ENCODE peak calls at places on chromosomes 12 and 14, in seven cellular contexts. N, S, O, J, K, A and H are unnamed samples.

GRCh38 chr14:88613552-88614010 is 50.7 kb downstream of the ZC3H14 start:
- DNase-seq in K (no peak), J (no peak), S (peak; percentile 54), A (no peak), N (peak; percentile 89), O (no peak), H (no peak)

GRCh38 chr12:65525501-65526141 is 247.1 kb downstream of the MSRB3 start:
- DNase-seq in S (peak; percentile 97), O (no peak), N (peak; percentile 56), A (no peak), K (no peak), J (no peak), H (no peak)

GRCh38 chr12:110247340-110248095 is 33.5 kb upstream of the ATP2A2 start:
- DNase-seq in J (no peak), A (no peak), S (no peak), K (no peak), N (peak; percentile 74), O (no peak), H (no peak)

GRCh38 chr12:123077298-123078113 is 73.4 kb downstream of the PITPNM2 start:
- DNase-seq in J (no peak), O (no peak), N (no peak), S (no peak), K (no peak), A (no peak), H (no peak)

GRCh38 chr12:64252708-64253107 is 30.6 kb upstream of the KICS2 start:
- DNase-seq in N (no peak), S (peak; percentile 91), O (no peak), A (no peak), K (no peak), J (no peak), H (no peak)

GRCh38 chr14:65263161-65263788 is 149.3 kb upstream of the FUT8 start:
- DNase-seq in K (no peak), J (no peak), A (no peak), O (no peak), S (peak; percentile 63), N (peak; percentile 65), H (no peak)

GRCh38 chr12:95481072-95481471 is 7.1 kb downstream of the METAP2 start:
- DNase-seq in J (no peak), S (no peak), A (no peak), K (no peak), O (no peak), N (no peak), H (no peak)

GRCh38 chr12:121003650-121004049 is 12.6 kb downstream of the C12orf43 start:
- DNase-seq in K (peak; percentile 40), J (no peak), N (no peak), O (no peak), A (no peak), S (no peak), H (no peak)

GRCh38 chr14:68794130-68794855 is 1.4 kb upstream of the ZFP36L1 start:
- DNase-seq in O (peak; percentile 60), N (peak; percentile 71), A (no peak), J (peak; percentile 68), S (peak; percentile 98), K (peak; percentile 65), H (peak; percentile 76)

GRCh38 chr14:70289138-70289537 is 70.3 kb downstream of the COX16 start:
- DNase-seq in K (no peak), S (no peak), O (no peak), A (no peak), N (no peak), J (no peak), H (no peak)

GRCh38 chr12:48351022-48351708 is 446 bp upstream of the ZNF641 start:
- DNase-seq in K (no peak), J (peak; percentile 29), N (peak; percentile 69), O (no peak), A (peak; percentile 40), S (peak; percentile 89), H (no peak)

GRCh38 chr12:10715491-10715890 is 7.6 kb downstream of the YBX3 start:
- DNase-seq in J (no peak), S (no peak), K (no peak), A (no peak), N (no peak), O (no peak), H (no peak)

GRCh38 chr12:130127909-130128763 is 34.1 kb upstream of the FZD10 start:
- DNase-seq in J (no peak), S (peak; percentile 59), A (no peak), K (no peak), O (no peak), N (no peak), H (no peak)

GRCh38 chr14:78595797-78596196 is 425.6 kb downstream of the NRXN3 start:
- DNase-seq in J (no peak), K (peak; percentile 48), N (peak; percentile 5), S (peak; percentile 21), O (peak; percentile 27), A (no peak), H (no peak)

GRCh38 chr12:62191747-62192485 is 68.3 kb upstream of the USP15 start:
- DNase-seq in A (no peak), K (peak; percentile 55), S (peak; percentile 68), N (no peak), J (no peak), O (peak; percentile 15), H (no peak)

GRCh38 chr14:69701269-69701668 is 65.7 kb upstream of the SRSF5 start:
- DNase-seq in O (no peak), N (no peak), K (peak; percentile 45), A (no peak), J (no peak), S (no peak), H (no peak)

GRCh38 chr12:79121486-79121885 is 256.9 kb downstream of the SYT1 start:
- DNase-seq in S (peak; percentile 22), K (no peak), A (peak; percentile 4), J (no peak), O (peak; percentile 19), N (peak; percentile 18), H (peak; percentile 6)

GRCh38 chr14:103140316-103141109 is 17.3 kb downstream of the TNFAIP2 start:
- DNase-seq in N (no peak), O (no peak), K (no peak), A (no peak), S (no peak), J (peak; percentile 80), H (peak; percentile 98)

GRCh38 chr12:130712346-130713065 is 3.6 kb downstream of the RIMBP2 start:
- DNase-seq in K (no peak), O (no peak), S (no peak), N (no peak), J (no peak), A (no peak), H (no peak)

GRCh38 chr12:4157122-4157521 is 116.4 kb upstream of the CCND2 start:
- DNase-seq in S (no peak), O (no peak), A (no peak), K (no peak), N (no peak), J (no peak), H (no peak)

GRCh38 chr12:42332301-42332894 is 6.4 kb downstream of the PPHLN1 start:
- DNase-seq in S (peak; percentile 70), O (peak; percentile 56), A (peak; percentile 29), K (no peak), N (peak; percentile 67), J (peak; percentile 59), H (peak; percentile 58)

GRCh38 chr12:24901975-24902461 is 46.9 kb downstream of the BCAT1 start:
- DNase-seq in A (no peak), S (no peak), K (peak; percentile 89), N (no peak), J (no peak), O (no peak), H (no peak)

GRCh38 chr14:63966407-63966806 is 113.6 kb downstream of the SYNE2 start:
- DNase-seq in S (no peak), O (no peak), A (no peak), N (no peak), K (no peak), J (no peak), H (no peak)

GRCh38 chr12:55899035-55899434 is 28.7 kb downstream of the PYM1 start:
- DNase-seq in J (no peak), K (no peak), A (no peak), S (peak; percentile 70), N (no peak), O (no peak), H (no peak)

GRCh38 chr12:65968359-65968758 is 144.1 kb downstream of the HMGA2 start:
- DNase-seq in K (no peak), S (no peak), O (no peak), J (no peak), N (no peak), A (no peak), H (no peak)

GRCh38 chr12:48815281-48816110 is 2.8 kb upstream of the CACNB3 start:
- DNase-seq in A (peak; percentile 49), K (peak; percentile 89), J (peak; percentile 17), S (peak; percentile 88), N (peak; percentile 81), O (peak; percentile 89), H (peak; percentile 53)

GRCh38 chr12:88628856-88629509 is 48.7 kb upstream of the KITLG start:
- DNase-seq in S (no peak), O (peak; percentile 11), A (no peak), N (no peak), J (no peak), K (no peak), H (no peak)

GRCh38 chr14:23009939-23010718 is at the start of gene C14orf93:
- DNase-seq in O (peak; percentile 92), N (peak; percentile 71), A (no peak), K (peak; percentile 77), J (peak; percentile 68), S (peak; percentile 89), H (peak; percentile 86)

GRCh38 chr12:41683023-41683422 is 461.7 kb downstream of the GXYLT1 start:
- DNase-seq in N (no peak), K (no peak), S (no peak), A (no peak), J (peak; percentile 55), O (no peak), H (peak; percentile 90)

GRCh38 chr12:51522696-51523095 is 68.3 kb upstream of the SCN8A start:
- DNase-seq in K (no peak), S (no peak), N (no peak), A (no peak), O (peak; percentile 57), J (no peak), H (no peak)
- TF ChIP-seq EZH2phosphoT487 in K (no peak), S (no peak), N (no peak), A (no peak), O (no peak), J (no peak), H (no peak)

GRCh38 chr14:99559286-99559990 is 44.6 kb downstream of the CCDC85C start:
- DNase-seq in N (no peak), A (no peak), O (no peak), S (no peak), J (no peak), K (no peak), H (no peak)
- H3K27ac ChIP-seq in N (no peak overlapping the region), A (no peak overlapping the region), O (no peak overlapping the region), S (no peak overlapping the region), J (no peak overlapping the region), K (no peak overlapping the region), H (no peak overlapping the region)

DNA sequence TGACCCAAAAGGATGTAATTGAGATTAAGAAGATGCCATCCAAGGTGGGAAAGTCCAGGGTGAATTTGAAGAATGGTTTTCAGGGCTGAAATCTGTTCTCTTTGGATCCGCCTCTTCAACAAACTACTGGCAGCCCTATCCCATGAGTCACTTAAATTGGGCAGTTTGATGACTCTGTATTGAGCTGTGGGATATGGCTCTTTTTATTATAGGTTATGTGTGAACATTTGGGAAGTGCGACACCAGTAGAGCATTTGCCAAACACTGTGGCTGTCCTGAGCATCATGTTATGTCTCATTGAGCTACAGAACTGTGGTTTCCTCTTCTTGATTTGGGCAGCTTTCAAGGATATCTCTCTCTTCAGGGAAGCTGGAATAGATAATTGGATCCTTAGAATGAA is 22.3 kb downstream of the IFT43 start:
- DNase-seq in A (no peak), J (no peak), S (peak; percentile 72), K (no peak), N (peak; percentile 47), O (no peak), H (no peak)
- TF ChIP-seq EZH2phosphoT487 in A (no peak), J (no peak), S (no peak), K (no peak), N (no peak), O (no peak), H (no peak)

GRCh38 chr14:57046175-57046574 is 222.5 kb downstream of the EXOC5 start:
- DNase-seq in S (no peak), A (no peak), J (no peak), K (no peak), N (no peak), O (no peak), H (no peak)
- H3K27ac ChIP-seq in S (no peak overlapping the region), A (no peak overlapping the region), J (no peak overlapping the region), K (no peak overlapping the region), N (no peak overlapping the region), O (no peak overlapping the region), H (no peak overlapping the region)